ENCODE peak calls at places on chromosomes 7 and 10, in four cellular contexts. R is aorta; I is mucosa of descending colon; O is CD8-positive, alpha-beta memory T cell. N is an unnamed sample.
A peak's percentile ranks its signal among the peaks of the same experiment; 100 is the strongest.

GRCh38 chr10:75127481-75127880 is 16.0 kb downstream of the SAMD8 start:
- DNase-seq in O (no peak), I (no peak), R (no peak), N (no peak)

GRCh38 chr10:124721295-124722052 is 22.7 kb downstream of the FAM53B start:
- DNase-seq in I (no peak), R (peak; percentile 59), O (no peak), N (no peak)

GRCh38 chr10:86060386-86061280 is 306.0 kb downstream of the GRID1 start:
- DNase-seq in R (no peak), I (no peak), O (no peak), N (no peak)

GRCh38 chr10:5488272-5489161 is 10.9 kb downstream of the CALML5 start:
- DNase-seq in O (no peak), R (no peak), I (peak; percentile 87), N (no peak)

GRCh38 chr7:87128883-87129282 is 23.4 kb upstream of the DMTF1 start:
- DNase-seq in O (no peak), R (no peak), I (no peak), N (no peak)

GRCh38 chr10:100878291-100878910 is 34.4 kb upstream of the SLF2 start:
- DNase-seq in R (no peak), O (peak; percentile 9), I (peak; percentile 60), N (peak; percentile 62)

GRCh38 chr10:69456880-69457693 is 5.8 kb downstream of the TSPAN15 start:
- DNase-seq in O (no peak), R (no peak), I (no peak), N (no peak)

GRCh38 chr10:21797984-21798765 is 205.4 kb downstream of the DNAJC1 start:
- DNase-seq in O (no peak), I (no peak), R (no peak), N (no peak)

GRCh38 chr7:121000091-121000983 is 11.8 kb downstream of the CPED1 start:
- DNase-seq in R (no peak), O (no peak), I (no peak), N (no peak)

GRCh38 chr7:65457705-65458104 is 84.0 kb downstream of the ZNF92 start:
- DNase-seq in R (no peak), I (no peak), O (no peak), N (no peak)

GRCh38 chr7:80637453-80637852 is 989 bp upstream of the CD36 start:
- DNase-seq in R (no peak), I (no peak), O (no peak), N (no peak)

GRCh38 chr7:99541212-99541611 is 10.7 kb downstream of the FAM200A start:
- DNase-seq in I (no peak), O (no peak), R (no peak), N (no peak)

GRCh38 chr7:55093674-55094073 is 74.9 kb downstream of the EGFR start:
- DNase-seq in O (no peak), R (no peak), I (no peak), N (no peak)

GRCh38 chr7:82153776-82154175 is 289.8 kb downstream of the CACNA2D1 start:
- DNase-seq in O (no peak), R (no peak), I (no peak), N (no peak)

GRCh38 chr10:62048473-62048872 is 147.0 kb downstream of the ARID5B start:
- DNase-seq in R (no peak), I (no peak), O (no peak), N (no peak)

GRCh38 chr10:78205457-78205856 is 171.8 kb downstream of the RPS24 start:
- DNase-seq in I (no peak), R (no peak), O (no peak), N (no peak)

GRCh38 chr7:3897430-3898385 is 596.7 kb downstream of the SDK1 start:
- DNase-seq in O (peak; percentile 26), R (no peak), I (peak; percentile 59), N (peak; percentile 49)

N was measured in GM20000.